ENCODE peak calls at places on chromosomes 2 and 18, in eight cellular contexts. E is choroid plexus epithelial cell, W is nephron progenitor cell, I is MCF 10A, P is endodermal cell, M is astrocyte of the cerebellum, A is A673, S is AG04449. G is an unnamed sample.

GRCh38 chr18:36867056-36867455 is 38.1 kb downstream of the KIAA1328 start:
- DNase-seq in I (no peak), E (no peak), M (no peak), P (no peak), S (no peak), W (no peak), A (no peak), G (no peak)

GRCh38 chr18:68564961-68565360 is 149.9 kb downstream of the TMX3 start:
- DNase-seq in I (no peak), A (peak), M (no peak), E (no peak), S (peak), W (no peak), P (no peak), G (no peak)

GRCh38 chr18:22398464-22398863 is 19.3 kb downstream of the CTAGE1 start:
- DNase-seq in A (peak), W (no peak), I (no peak), M (no peak), P (no peak), E (no peak), S (no peak), G (no peak)

GRCh38 chr2:6079405-6079804 is 387.2 kb downstream of the SOX11 start:
- DNase-seq in E (no peak), P (no peak), S (no peak), W (no peak), M (no peak), I (no peak), A (no peak), G (no peak)

GRCh38 chr2:154264024-154264423 is 392.3 kb downstream of the GALNT13 start:
- DNase-seq in W (no peak), S (no peak), E (no peak), A (no peak), I (peak), M (no peak), P (no peak), G (no peak)

GRCh38 chr18:9974279-9974915 is 60.6 kb downstream of the VAPA start:
- DNase-seq in M (no peak), S (no peak), P (no peak), I (no peak), A (no peak), E (no peak), W (no peak), G (no peak)

GRCh38 chr18:12659904-12660605 is 2.1 kb upstream of the SPIRE1 start:
- DNase-seq in W (peak), M (peak), E (peak), S (no peak), P (peak), I (peak), A (peak), G (peak)

GRCh38 chr18:54983041-54983686 is 23.9 kb upstream of the CCDC68 start:
- DNase-seq in W (no peak), I (peak), S (no peak), M (peak), E (peak), A (peak), P (no peak), G (no peak)

GRCh38 chr2:204625135-204625534 is 79.9 kb downstream of the PARD3B start:
- DNase-seq in E (no peak), S (no peak), I (peak), P (no peak), M (no peak), A (peak), W (no peak), G (no peak)

GRCh38 chr18:37665346-37665745 is 99.7 kb upstream of the CELF4 start:
- DNase-seq in A (no peak), S (no peak), W (no peak), P (no peak), E (no peak), I (no peak), M (no peak), G (no peak)

GRCh38 chr18:33839452-33840225 is 261.6 kb downstream of the ASXL3 start:
- DNase-seq in I (peak), A (peak), S (no peak), E (peak), W (peak), P (no peak), M (peak), G (no peak)

GRCh38 chr2:135245055-135245454 is 193.0 kb downstream of the RAB3GAP1 start:
- DNase-seq in W (no peak), E (peak), S (no peak), M (no peak), P (no peak), I (peak), A (peak), G (no peak)

GRCh38 chr18:79985172-79985571 is 3.2 kb downstream of the TXNL4A start:
- DNase-seq in I (no peak), M (no peak), W (no peak), A (no peak), E (no peak), S (no peak), P (no peak), G (no peak)

GRCh38 chr2:66436546-66436945 is 1.6 kb downstream of the MEIS1 start:
- DNase-seq in E (no peak), M (no peak), W (no peak), S (no peak), P (no peak), A (no peak), I (no peak), G (no peak)

GRCh38 chr2:105438104-105438929 is 39.5 kb upstream of the FHL2 start:
- DNase-seq in P (no peak), W (peak), M (no peak), I (no peak), A (no peak), S (no peak), E (peak), G (no peak)

GRCh38 chr2:75655861-75656260 is 9.3 kb downstream of the MRPL19 start:
- DNase-seq in P (no peak), E (peak), M (no peak), A (no peak), W (no peak), S (no peak), I (no peak), G (no peak)

GRCh38 chr18:57146956-57147636 is at the start of gene BOD1L2:
- DNase-seq in A (no peak), P (no peak), E (no peak), M (no peak), W (no peak), I (no peak), S (no peak), G (no peak)

GRCh38 chr2:122194546-122194945 is 439.1 kb downstream of the TSN start:
- DNase-seq in A (peak), I (no peak), E (no peak), S (no peak), P (no peak), W (no peak), M (no peak), G (no peak)

GRCh38 chr2:122193622-122194021 is 438.2 kb downstream of the TSN start:
- DNase-seq in S (no peak), I (peak), P (no peak), M (no peak), E (peak), A (peak), W (no peak), G (no peak)

GRCh38 chr2:122186761-122187222 is 431.3 kb downstream of the TSN start:
- DNase-seq in M (no peak), I (no peak), A (no peak), W (no peak), S (no peak), E (no peak), P (no peak), G (no peak)

DNA sequence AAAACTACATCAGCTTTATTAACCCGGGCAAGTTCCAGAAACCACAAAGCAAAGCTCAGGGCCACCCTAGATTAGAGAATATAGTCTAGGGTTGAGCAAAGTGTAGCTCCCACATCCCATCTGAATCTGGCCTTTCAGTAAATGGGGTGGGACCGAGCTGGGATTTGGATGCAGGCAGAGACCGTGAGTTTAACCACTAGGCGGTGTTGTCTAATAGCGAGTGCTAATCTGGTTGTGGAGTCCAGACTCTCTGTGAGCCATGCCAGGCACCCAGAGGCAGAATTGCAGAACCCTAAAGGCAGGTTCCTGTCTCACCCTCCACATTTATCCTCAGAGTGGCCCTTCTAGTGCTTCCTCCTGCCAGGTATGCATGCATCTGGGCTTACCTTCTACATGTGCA is 435.9 kb downstream of the TSN start:
- DNase-seq in S (no peak), P (peak), I (peak), E (peak), M (no peak), W (peak), A (peak), G (peak)
- TF ChIP-seq CTCF in S (no peak), P (peak), I (peak), E (peak), M (peak), W (peak), A (peak), G (peak)

GRCh38 chr2:27050281-27050995 is 1.0 kb upstream of the AGBL5 start:
- DNase-seq in A (peak), M (peak), P (peak), E (peak), S (peak), I (peak), W (peak), G (peak)
- TF ChIP-seq CTCF in A (peak), M (peak), P (peak), E (peak), S (peak), I (no peak), W (peak), G (peak)

DNA sequence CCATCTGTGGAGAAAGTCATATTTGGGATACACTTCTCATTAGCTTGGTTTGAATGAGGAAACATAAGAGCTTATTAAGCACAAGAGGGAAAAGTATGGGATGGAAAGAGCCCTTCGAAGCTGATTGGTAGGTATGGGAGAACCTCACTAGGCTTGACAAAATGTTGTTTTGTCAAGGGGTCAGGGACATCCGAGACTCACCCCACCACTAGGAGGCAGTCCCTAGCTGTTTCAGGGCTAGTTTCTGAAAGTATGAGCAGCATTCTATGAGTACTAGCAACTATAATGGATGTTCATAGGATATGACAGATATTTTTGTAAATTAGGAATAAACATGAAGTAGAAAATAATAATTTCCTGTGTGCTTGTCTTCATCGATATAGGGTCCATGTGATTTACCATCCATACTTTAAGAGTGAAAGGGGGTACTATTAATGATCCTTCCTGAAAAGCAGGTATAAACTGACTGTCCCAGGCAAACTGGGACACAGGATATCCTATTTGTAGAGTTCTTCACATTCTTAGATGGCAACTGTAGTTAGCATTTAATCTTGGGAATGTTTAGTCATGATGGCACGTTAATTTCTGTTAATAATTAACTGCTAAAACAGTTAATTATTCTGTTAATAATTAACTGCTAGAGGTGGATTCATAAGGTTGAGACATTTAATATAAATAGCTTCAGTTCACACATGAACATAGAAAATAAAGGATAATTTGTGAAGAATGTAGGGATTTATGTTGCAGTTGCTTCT is 28.4 kb downstream of the OTX1 start:
- DNase-seq in P (peak), M (no peak), E (no peak), A (peak), W (no peak), S (no peak), I (peak), G (no peak)
- TF ChIP-seq CTCF in P (peak), M (peak), E (peak), A (peak), W (peak), S (peak), I (peak), G (peak)

GRCh38 chr18:48531082-48531403 is 7.8 kb upstream of the CTIF start:
- DNase-seq in I (no peak), S (no peak), M (no peak), W (no peak), P (peak), E (no peak), A (no peak), G (no peak)

GRCh38 chr18:48529796-48530195 is 9.0 kb upstream of the CTIF start:
- DNase-seq in W (no peak), A (no peak), I (peak), E (peak), P (peak), S (peak), M (no peak), G (no peak)

GRCh38 chr18:48530399-48531081 is 8.3 kb upstream of the CTIF start:
- DNase-seq in P (peak), I (no peak), A (no peak), M (no peak), W (no peak), S (no peak), E (no peak), G (no peak)

GRCh38 chr18:48533340-48534093 is 5.3 kb upstream of the CTIF start:
- DNase-seq in M (no peak), I (no peak), S (no peak), P (peak), A (peak), E (no peak), W (no peak), G (no peak)

GRCh38 chr18:48531979-48532378 is 6.9 kb upstream of the CTIF start:
- DNase-seq in M (no peak), W (no peak), A (no peak), E (no peak), S (no peak), P (peak), I (no peak), G (no peak)
- TF ChIP-seq CTCF in M (no peak), W (no peak), A (no peak), E (no peak), S (no peak), P (no peak), I (no peak), G (no peak)

GRCh38 chr18:40932862-40933261 is 1022.2 kb upstream of the PIK3C3 start:
- DNase-seq in A (no peak), I (no peak), W (no peak), S (no peak), P (no peak), M (no peak), E (no peak), G (no peak)

GRCh38 chr18:40937386-40937785 is 1017.6 kb upstream of the PIK3C3 start:
- DNase-seq in A (no peak), M (no peak), S (no peak), E (peak), I (no peak), W (no peak), P (no peak), G (no peak)

GRCh38 chr18:40938615-40939014 is 1016.4 kb upstream of the PIK3C3 start:
- DNase-seq in P (no peak), S (no peak), A (no peak), E (no peak), M (no peak), W (no peak), I (no peak), G (no peak)

GRCh38 chr18:40939636-40940035 is 1015.4 kb upstream of the PIK3C3 start:
- DNase-seq in W (no peak), I (no peak), S (no peak), P (no peak), M (no peak), A (peak), E (no peak), G (no peak)

GRCh38 chr18:40935423-40935822 is 1019.6 kb upstream of the PIK3C3 start:
- DNase-seq in P (no peak), A (peak), I (peak), M (no peak), E (peak), W (no peak), S (no peak), G (no peak)
- TF ChIP-seq CTCF in P (peak), A (peak), I (peak), M (peak), E (peak), W (peak), S (no peak), G (peak)

GRCh38 chr2:223247136-223247535 is 195.1 kb downstream of the KCNE4 start:
- DNase-seq in I (peak), E (peak), P (peak), A (peak), W (no peak), S (no peak), M (peak), G (no peak)
- TF ChIP-seq CTCF in I (peak), E (peak), P (peak), A (peak), W (peak), S (peak), M (peak), G (peak)

G was measured in progenitor cell of endocrine pancreas.